ENCODE peak calls at places on chromosomes 1 and 21, in four cellular contexts. U, H, C and Y are unnamed samples.

GRCh38 chr1:220516014-220516721 is 11.8 kb upstream of the MARK1 start:
- DNase-seq in U (no peak), H (no peak), C (no peak), Y (no peak)

GRCh38 chr1:31434101-31434871 is 21.3 kb downstream of the SERINC2 start:
- DNase-seq in U (no peak), C (no peak), H (no peak), Y (no peak)

GRCh38 chr1:232515706-232516105 is 114.2 kb downstream of the SIPA1L2 start:
- DNase-seq in U (no peak), H (no peak), C (no peak), Y (no peak)

GRCh38 chr1:10861822-10862221 is 65.4 kb upstream of the CASZ1 start:
- DNase-seq in U (no peak), C (no peak), H (no peak), Y (no peak)

GRCh38 chr1:21280011-21280471 is 10.2 kb downstream of the ECE1 start:
- DNase-seq in H (no peak), C (no peak), U (no peak), Y (no peak)

GRCh38 chr1:165824269-165824643 is 3.2 kb upstream of the UCK2 start:
- DNase-seq in H (no peak), C (no peak), U (no peak), Y (no peak)

GRCh38 chr21:42062543-42063022 is 8.5 kb upstream of the UMODL1 start:
- DNase-seq in C (no peak), H (no peak), U (peak; percentile 96), Y (no peak)

GRCh38 chr1:23251812-23252211 is 34.5 kb upstream of the HTR1D start:
- DNase-seq in C (no peak), H (no peak), U (no peak), Y (no peak)

GRCh38 chr1:16924216-16924918 is 2.6 kb downstream of the CROCC start:
- DNase-seq in C (no peak), U (no peak), H (no peak), Y (no peak)

GRCh38 chr1:202958544-202959275 is 598 bp upstream of the ADIPOR1 start:
- DNase-seq in H (no peak), U (no peak), C (no peak), Y (no peak)

GRCh38 chr1:3775248-3775497 is 2.6 kb downstream of the SMIM1 start:
- DNase-seq in C (no peak), U (no peak), H (no peak), Y (no peak)

GRCh38 chr1:42746436-42747105 is 6.5 kb upstream of the CLDN19 start:
- DNase-seq in H (no peak), U (no peak), C (no peak), Y (no peak)

GRCh38 chr1:27428316-27429028 is 36.0 kb downstream of the GPR3 start:
- DNase-seq in H (no peak), C (no peak), U (no peak), Y (peak; percentile 48)

GRCh38 chr1:11990303-11991032 is 10.2 kb downstream of the MFN2 start:
- DNase-seq in C (no peak), U (no peak), H (no peak), Y (no peak)

GRCh38 chr1:15308135-15308534 is 61.1 kb downstream of the FHAD1 start:
- DNase-seq in H (no peak), U (no peak), C (no peak), Y (no peak)

GRCh38 chr1:41021526-41022308 is at the start of gene SLFNL1:
- DNase-seq in U (no peak), C (no peak), H (peak; percentile 30), Y (peak; percentile 28)

GRCh38 chr1:11796036-11796828 is 9.5 kb downstream of the MTHFR start:
- DNase-seq in H (no peak), U (no peak), C (no peak), Y (no peak)

GRCh38 chr1:52542085-52542688 is 10.7 kb downstream of the TUT4 start:
- DNase-seq in H (no peak), C (no peak), U (no peak), Y (no peak)

GRCh38 chr1:41764608-41765007 is 154.1 kb downstream of the HIVEP3 start:
- DNase-seq in H (no peak), U (no peak), C (no peak), Y (no peak)

GRCh38 chr1:172789840-172790239 is 130.9 kb downstream of the FASLG start:
- DNase-seq in H (no peak), U (no peak), C (no peak), Y (no peak)

GRCh38 chr1:6141601-6142000 is 38.5 kb downstream of the CHD5 start:
- DNase-seq in C (no peak), H (no peak), U (no peak), Y (peak; percentile 36)

GRCh38 chr1:171204311-171204710 is 19.2 kb downstream of the FMO2 start:
- DNase-seq in C (no peak), H (no peak), U (no peak), Y (no peak)

GRCh38 chr1:44012941-44013609 is 18.2 kb downstream of the SLC6A9 start:
- DNase-seq in C (no peak), H (no peak), U (no peak), Y (no peak)

GRCh38 chr1:61482170-61482569 is 242.8 kb downstream of the TM2D1 start:
- DNase-seq in C (no peak), H (no peak), U (no peak), Y (no peak)

GRCh38 chr1:4657920-4658585 is 3.6 kb downstream of the AJAP1 start:
- DNase-seq in U (no peak), H (no peak), C (no peak), Y (peak; percentile 16)

GRCh38 chr1:65141394-65141793 is 6.6 kb upstream of the AK4 start:
- DNase-seq in U (no peak), H (no peak), C (no peak), Y (no peak)

GRCh38 chr1:2115008-2115921 is 65.1 kb downstream of the PRKCZ start:
- DNase-seq in U (no peak), H (no peak), C (no peak), Y (peak; percentile 14)

GRCh38 chr1:94819945-94820746 is at the start of gene SLC44A3:
- DNase-seq in C (no peak), H (no peak), U (no peak), Y (peak; percentile 75)

GRCh38 chr1:94821636-94822305 is 1.6 kb downstream of the SLC44A3 start:
- DNase-seq in U (no peak), C (no peak), H (no peak), Y (peak; percentile 43)

GRCh38 chr1:94819584-94819944 is 593 bp upstream of the SLC44A3 start:
- DNase-seq in H (no peak), U (no peak), C (no peak), Y (no peak)

GRCh38 chr1:94823116-94823515 is 3.0 kb downstream of the SLC44A3 start:
- DNase-seq in U (no peak), H (no peak), C (no peak), Y (no peak)

GRCh38 chr1:94820918-94821317 is 761 bp downstream of the SLC44A3 start:
- DNase-seq in C (no peak), U (no peak), H (no peak), Y (no peak)
- TF ChIP-seq CTCF in C (no peak), U (no peak), H (no peak), Y (no peak)

GRCh38 chr1:190373705-190374336 is 103.8 kb downstream of the BRINP3 start:
- DNase-seq in C (no peak), H (no peak), U (peak; percentile 4), Y (no peak)
- TF ChIP-seq CTCF in C (no peak), H (peak; percentile 65), U (peak; percentile 61), Y (peak; percentile 51)

DNA sequence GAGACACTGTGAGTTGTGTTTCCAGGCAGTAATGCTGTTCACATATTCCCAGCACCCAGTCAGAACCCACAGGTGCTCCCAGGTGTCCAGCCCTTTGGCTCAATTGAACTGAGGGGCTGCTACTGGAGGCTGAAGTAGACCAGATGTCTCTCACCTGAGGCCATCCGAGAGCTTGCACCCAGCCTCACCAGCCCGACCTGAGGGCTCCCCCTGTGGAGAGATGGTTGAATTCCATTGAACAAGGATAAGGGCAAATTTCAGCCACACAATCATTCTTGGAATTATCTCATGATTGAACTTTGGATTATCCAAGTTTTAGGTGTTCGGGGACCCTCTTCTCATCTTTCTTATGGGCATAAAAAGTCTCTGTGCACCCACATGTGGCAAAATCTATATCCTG is 52.1 kb downstream of the OBSCN start:
- DNase-seq in U (no peak), H (no peak), C (no peak), Y (no peak)
- TF ChIP-seq CTCF in U (no peak), H (peak; percentile 10), C (no peak), Y (no peak)

GRCh38 chr1:113243529-113243928 is 146.8 kb upstream of the MAGI3 start:
- DNase-seq in H (no peak), U (no peak), C (no peak), Y (no peak)
- TF ChIP-seq CTCF in H (no peak), U (no peak), C (no peak), Y (no peak)

DNA sequence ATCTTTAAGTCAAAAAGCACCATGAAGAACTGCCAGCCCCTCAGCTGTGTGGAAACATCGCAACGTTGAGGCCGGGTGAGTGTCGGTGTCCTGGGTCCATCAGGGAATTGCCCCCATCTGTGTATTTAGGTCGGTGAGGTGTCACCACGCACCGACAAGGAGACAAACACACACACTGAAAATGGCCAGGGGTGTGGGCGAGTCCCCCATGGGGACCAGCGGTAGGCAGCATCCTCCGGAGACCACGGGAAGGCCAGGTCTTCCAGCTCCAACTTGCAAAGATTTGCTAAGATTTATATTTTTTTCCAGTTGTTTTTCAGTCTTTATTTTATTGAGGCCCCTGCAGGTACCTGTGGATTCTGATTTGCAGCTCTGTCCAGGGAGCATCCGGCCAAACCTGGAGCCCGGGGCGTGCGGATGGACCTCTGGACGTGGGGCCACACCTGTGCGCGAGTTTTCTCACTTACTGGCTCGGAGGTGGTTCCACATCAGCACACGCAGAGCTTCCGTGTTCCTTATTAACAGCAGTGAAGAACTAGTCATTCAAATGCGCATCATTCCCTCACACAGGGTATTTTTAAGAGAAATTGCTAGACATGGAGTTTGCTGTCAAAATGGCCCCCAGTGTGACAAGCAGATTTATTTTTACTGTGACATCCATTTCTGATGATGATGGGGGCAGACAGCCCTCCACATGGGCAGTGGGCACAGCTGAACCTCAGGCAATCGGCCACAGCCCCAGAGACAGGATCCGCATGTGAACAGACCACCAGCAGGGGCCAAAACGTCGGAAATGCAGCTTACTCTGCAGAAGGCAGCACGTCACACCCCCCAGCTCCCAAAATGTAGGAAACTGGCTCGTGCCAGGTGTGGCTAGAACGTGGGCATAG is 17.2 kb upstream of the SLC19A1 start:
- DNase-seq in H (no peak), U (no peak), C (no peak), Y (no peak)
- TF ChIP-seq CTCF in H (no peak), U (no peak), C (no peak), Y (no peak)

GRCh38 chr1:25889470-25889869 is 14.0 kb upstream of the PAQR7 start:
- DNase-seq in H (no peak), C (no peak), U (no peak), Y (no peak)
- TF ChIP-seq CTCF in H (peak; percentile 49), C (no peak), U (no peak), Y (no peak)

GRCh38 chr21:41045534-41046268 is 122.3 kb upstream of the BACE2 start:
- DNase-seq in U (no peak), H (no peak), C (no peak), Y (peak; percentile 74)
- TF ChIP-seq CTCF in U (peak; percentile 12), H (no peak), C (no peak), Y (peak; percentile 80)